ENCODE peak calls at places on chromosomes 12 and 14, in nine cellular contexts. Y, U, G, V, O, Z, W, X and T are unnamed samples. For H3K36me3, the result is how much of the 10 kb centered on the place peaks cover.

GRCh38 chr12:124940393-124941169 is 26.1 kb upstream of the UBC start:
- DNase-seq in Y (peak), U (peak), G (peak), V (peak), O (peak), Z (peak), W (peak), X (peak), T (peak)

GRCh38 chr14:77980475-77981321 is 180.8 kb downstream of the ADCK1 start:
- DNase-seq in Y (peak), U (no peak), G (no peak), V (no peak), O (no peak), Z (no peak), W (no peak), X (peak), T (no peak)

GRCh38 chr14:55454264-55455151 is 14.1 kb upstream of the TBPL2 start:
- DNase-seq in Y (no peak), U (no peak), G (peak), V (peak), O (peak), Z (no peak), W (no peak), X (peak), T (no peak)

GRCh38 chr12:18430425-18431048 is 169.2 kb downstream of the PIK3C2G start:
- DNase-seq in Y (peak), U (peak), G (peak), V (peak), O (peak), Z (peak), W (no peak), X (peak), T (peak)

GRCh38 chr14:102659797-102660196 is 67.3 kb downstream of the RCOR1 start:
- DNase-seq in Y (no peak), U (no peak), G (peak), V (peak), O (peak), Z (no peak), W (no peak), X (no peak), T (no peak)

GRCh38 chr14:77470192-77470870 is 12.4 kb downstream of the AHSA1 start:
- DNase-seq in Y (peak), U (no peak), G (no peak), V (no peak), O (no peak), Z (no peak), W (no peak), X (no peak), T (peak)

GRCh38 chr14:42192659-42193425 is 586.2 kb downstream of the LRFN5 start:
- DNase-seq in Y (no peak), U (no peak), G (peak), V (peak), O (peak), Z (no peak), W (no peak), X (no peak), T (no peak)

GRCh38 chr14:93185333-93185688 is 194 bp downstream of the LYSET start:
- DNase-seq in Y (no peak), U (peak), G (no peak), V (peak), O (no peak), Z (no peak), W (no peak), X (no peak), T (peak)

GRCh38 chr12:127145929-127146789 is 1120.8 kb upstream of the TMEM132C start:
- DNase-seq in Y (peak), U (no peak), G (peak), V (no peak), O (peak), Z (no peak), W (no peak), X (no peak), T (no peak)

GRCh38 chr12:116662612-116663144 is 75.2 kb downstream of the SPRING1 start:
- DNase-seq in Y (peak), U (no peak), G (peak), V (no peak), O (peak), Z (no peak), W (no peak), X (peak), T (no peak)

GRCh38 chr14:105748204-105748578 is 221.8 kb downstream of the TMEM121 start:
- DNase-seq in Y (no peak), U (no peak), G (no peak), V (peak), O (peak), Z (no peak), W (no peak), X (no peak), T (no peak)

GRCh38 chr14:62592877-62593276 is 452.4 kb downstream of the KCNH5 start:
- DNase-seq in Y (no peak), U (no peak), G (peak), V (peak), O (no peak), Z (no peak), W (no peak), X (no peak), T (no peak)

GRCh38 chr14:89294060-89294459 is 123.0 kb downstream of the FOXN3 start:
- DNase-seq in Y (no peak), U (no peak), G (no peak), V (no peak), O (no peak), Z (no peak), W (no peak), X (no peak), T (no peak)

GRCh38 chr12:97324471-97324870 is 138.1 kb upstream of the RMST start:
- DNase-seq in Y (peak), U (no peak), G (no peak), V (no peak), O (no peak), Z (no peak), W (no peak), X (no peak), T (no peak)

GRCh38 chr12:97321640-97322039 is 141.0 kb upstream of the RMST start:
- DNase-seq in Y (no peak), U (no peak), G (no peak), V (no peak), O (no peak), Z (no peak), W (no peak), X (no peak), T (no peak)

GRCh38 chr12:97322388-97322787 is 140.2 kb upstream of the RMST start:
- DNase-seq in Y (no peak), U (no peak), G (no peak), V (no peak), O (no peak), Z (no peak), W (no peak), X (no peak), T (no peak)

GRCh38 chr12:97323154-97323553 is 139.4 kb upstream of the RMST start:
- DNase-seq in Y (peak), U (no peak), G (no peak), V (no peak), O (no peak), Z (no peak), W (no peak), X (no peak), T (no peak)
- H3K4me3 ChIP-seq in Y (peak), U (no peak), G (no peak), V (no peak), O (no peak), Z (no peak), W (no peak), X (no peak), T (no peak)

GRCh38 chr12:46174061-46174662 is 94.7 kb downstream of the SLC38A1 start:
- DNase-seq in Y (no peak), U (no peak), G (no peak), V (no peak), O (no peak), Z (no peak), W (no peak), X (no peak), T (no peak)

GRCh38 chr12:46177842-46178608 is 90.8 kb downstream of the SLC38A1 start:
- DNase-seq in Y (no peak), U (peak), G (no peak), V (no peak), O (no peak), Z (no peak), W (peak), X (no peak), T (no peak)

GRCh38 chr12:46179693-46180452 is 89.0 kb downstream of the SLC38A1 start:
- DNase-seq in Y (no peak), U (no peak), G (no peak), V (no peak), O (no peak), Z (peak), W (no peak), X (no peak), T (peak)

GRCh38 chr12:46177020-46177419 is 91.8 kb downstream of the SLC38A1 start:
- DNase-seq in Y (no peak), U (no peak), G (no peak), V (no peak), O (no peak), Z (no peak), W (no peak), X (no peak), T (peak)

GRCh38 chr12:46174919-46175318 is 93.9 kb downstream of the SLC38A1 start:
- DNase-seq in Y (no peak), U (no peak), G (no peak), V (no peak), O (no peak), Z (no peak), W (no peak), X (no peak), T (no peak)
- H2AFZ ChIP-seq in Y (no peak), U (no peak), G (no peak), V (no peak), O (no peak), Z (no peak), W (no peak), X (no peak), T (no peak)

DNA sequence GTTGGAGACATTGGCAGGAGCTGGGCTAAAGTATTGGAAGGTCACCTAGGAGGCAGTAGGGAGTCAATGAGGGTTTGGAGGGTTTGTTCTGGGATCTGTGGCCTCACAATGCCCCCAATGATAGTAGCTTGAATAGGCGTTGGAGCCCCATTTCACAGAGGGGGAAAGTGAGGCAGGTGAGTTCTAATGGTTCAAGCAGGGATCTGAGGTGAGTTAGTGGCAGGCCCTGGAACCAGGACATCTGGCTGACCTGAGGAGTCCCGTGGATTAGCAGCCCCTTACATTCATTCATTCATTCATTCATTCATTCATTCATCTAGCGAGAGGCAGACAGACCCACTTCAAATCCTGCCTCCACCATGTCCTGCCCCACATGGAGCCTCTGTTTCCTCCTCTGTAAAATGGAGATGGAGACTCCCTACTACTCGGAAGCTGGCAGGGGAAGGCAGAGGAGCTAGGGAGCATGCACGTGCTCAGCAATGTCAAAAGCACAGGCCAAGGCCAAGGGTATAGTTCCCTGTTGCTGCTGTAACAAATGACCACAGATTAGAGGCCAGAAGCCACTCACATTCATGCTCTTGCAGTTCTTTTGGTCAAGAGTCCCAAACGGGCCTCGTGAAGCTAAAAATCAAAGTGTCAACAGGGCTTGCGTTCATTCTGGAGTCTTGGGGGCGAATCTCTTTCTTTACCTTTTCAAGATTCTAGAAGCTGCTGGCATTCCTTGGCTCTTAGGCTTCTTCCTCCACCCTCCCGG is 2.2 kb upstream of the TMEM119 start:
- DNase-seq in Y (no peak), U (no peak), G (no peak), V (no peak), O (no peak), Z (no peak), W (no peak), X (no peak), T (no peak)
- H3K36me3 ChIP-seq in Y (under half), U (under half), G (under half), V (under half), O (under half), Z (under half), W (under half), X (under half), T (under half)

GRCh38 chr14:69673099-69673498 is 61.7 kb downstream of the SUSD6 start:
- DNase-seq in Y (no peak), U (peak), G (no peak), V (no peak), O (no peak), Z (peak), W (no peak), X (no peak), T (peak)
- H3K4me3 ChIP-seq in Y (no peak), U (no peak), G (no peak), V (no peak), O (no peak), Z (peak), W (no peak), X (no peak), T (peak)

DNA sequence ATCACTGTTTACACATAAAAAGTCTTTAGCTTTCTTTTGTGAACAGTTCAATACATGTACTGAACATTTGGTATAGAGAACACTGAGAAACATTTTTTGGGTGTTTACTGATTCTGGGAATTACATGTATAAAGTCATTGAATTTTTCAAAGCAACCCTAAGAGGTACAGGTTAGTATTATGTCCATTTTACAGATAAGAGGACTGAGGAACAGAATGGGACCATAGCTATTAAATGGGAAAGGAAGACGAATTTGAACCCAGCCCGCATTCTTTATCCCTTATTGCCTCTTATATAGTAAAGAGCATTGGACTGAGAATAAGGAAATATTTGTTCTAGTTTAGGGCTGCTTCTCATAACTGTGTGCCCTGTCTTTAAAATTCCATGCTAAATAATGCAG is 889 bp upstream of the KANSL2 start:
- DNase-seq in Y (no peak), U (no peak), G (no peak), V (no peak), O (no peak), Z (no peak), W (no peak), X (no peak), T (no peak)
- H2AFZ ChIP-seq in Y (peak), U (peak), G (no peak), V (peak), O (peak), Z (peak), W (peak), X (peak), T (peak)